ENCODE peak calls at places on chromosomes 3 and 15, in five cellular contexts. S is left lung, B is substantia nigra, F is IMR-90, U is heart left ventricle. J is an unnamed sample.
A peak's percentile ranks its signal among the peaks of the same experiment; 100 is the strongest.

GRCh38 chr3:62139957-62140356 is 233.4 kb downstream of the FEZF2 start:
- DNase-seq in U (no peak), S (no peak), B (no peak), F (peak; percentile 28), J (no peak)

GRCh38 chr15:31236184-31237041 is 90.2 kb upstream of the KLF13 start:
- DNase-seq in F (peak; percentile 94), B (peak; percentile 62), S (peak; percentile 84), U (peak; percentile 89), J (peak; percentile 18)

GRCh38 chr3:194931366-194931765 is 245.7 kb downstream of the FAM43A start:
- DNase-seq in S (no peak), B (no peak), F (no peak), U (no peak), J (no peak)

GRCh38 chr3:47533481-47533880 is 20.0 kb upstream of the ELP6 start:
- DNase-seq in B (no peak), S (no peak), F (no peak), U (no peak), J (no peak)

GRCh38 chr3:16084887-16085286 is 89.6 kb upstream of the GALNT15 start:
- DNase-seq in B (no peak), U (no peak), S (no peak), F (peak; percentile 70), J (no peak)

GRCh38 chr15:94000603-94001002 is 230.8 kb upstream of the MCTP2 start:
- DNase-seq in U (peak; percentile 27), F (no peak), S (no peak), B (no peak), J (no peak)

GRCh38 chr3:170418422-170419300 is at the start of gene CLDN11:
- DNase-seq in U (peak; percentile 51), S (no peak), F (peak; percentile 75), B (peak; percentile 84), J (peak; percentile 45)

GRCh38 chr15:90519688-90520087 is 10.0 kb upstream of the CRTC3 start:
- DNase-seq in S (no peak), B (no peak), F (peak; percentile 84), U (no peak), J (no peak)

GRCh38 chr3:7585052-7585451 is 724.1 kb downstream of the GRM7 start:
- DNase-seq in S (no peak), F (no peak), B (no peak), U (no peak), J (no peak)

GRCh38 chr15:81184188-81184587 is 12.5 kb upstream of the IL16 start:
- DNase-seq in U (peak; percentile 43), B (no peak), F (peak; percentile 41), S (no peak), J (no peak)

GRCh38 chr15:90665288-90666134 is 51.6 kb upstream of the BLM start:
- DNase-seq in S (peak; percentile 78), U (peak; percentile 80), F (peak; percentile 58), B (no peak), J (peak; percentile 13)

GRCh38 chr3:40192628-40193027 is 116.9 kb upstream of the EIF1B start:
- DNase-seq in F (no peak), U (no peak), S (no peak), B (no peak), J (no peak)

GRCh38 chr3:168968611-168969010 is 694.9 kb downstream of the MECOM start:
- DNase-seq in U (no peak), F (no peak), S (no peak), B (no peak), J (no peak)

GRCh38 chr15:41258706-41259471 is 27.8 kb downstream of the CHP1 start:
- DNase-seq in U (no peak), B (no peak), S (no peak), F (peak; percentile 77), J (no peak)

GRCh38 chr3:23961064-23961463 is 16.0 kb downstream of the NR1D2 start:
- DNase-seq in B (no peak), S (no peak), F (peak; percentile 50), U (no peak), J (no peak)
- H3K27ac ChIP-seq in B (no peak overlapping the region), S (no peak overlapping the region), F (no peak overlapping the region), U (no peak overlapping the region), J (no peak overlapping the region)

DNA sequence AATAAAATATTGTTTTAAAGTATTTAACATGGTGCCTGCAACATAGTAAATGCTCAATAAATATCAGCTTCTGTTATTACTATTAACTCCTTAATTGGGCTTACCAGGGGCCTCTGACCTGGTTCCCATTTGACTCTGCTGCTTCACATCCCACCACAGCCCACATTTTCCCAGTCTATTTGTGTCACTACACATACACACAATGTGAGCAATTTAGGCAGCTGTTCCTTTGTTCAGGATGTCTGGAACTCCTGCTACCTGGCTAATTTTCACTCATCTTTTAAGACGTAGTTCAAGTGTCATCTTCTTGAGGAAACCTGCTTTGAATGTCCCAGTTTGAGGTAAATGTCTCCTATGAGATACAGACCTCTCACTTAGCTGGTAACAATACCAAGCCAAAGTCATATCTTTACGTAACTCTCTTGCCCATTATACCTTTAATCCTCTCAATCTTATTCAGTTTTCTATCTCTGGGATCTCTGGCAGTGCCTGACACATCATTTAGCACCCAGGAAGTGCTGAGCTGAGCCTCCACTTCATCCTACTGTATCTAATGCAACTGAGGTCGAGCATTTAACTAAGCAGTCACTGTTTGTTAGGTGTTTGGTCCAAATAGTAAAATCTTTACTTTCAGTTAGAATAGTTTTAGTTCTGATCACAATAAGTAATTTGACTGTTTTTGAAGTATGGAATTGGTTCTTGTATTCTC is 4.5 kb downstream of the TGFBR2 start:
- DNase-seq in F (no peak), U (no peak), S (no peak), B (no peak), J (no peak)
- H3K27ac ChIP-seq in F (no peak overlapping the region), U (peak overlapping the region; percentile 100), S (peak overlapping the region; percentile 100), B (no peak overlapping the region), J (no peak overlapping the region)

GRCh38 chr3:152308475-152308844 is 39.7 kb downstream of the MBNL1 start:
- DNase-seq in U (no peak), F (no peak), S (no peak), B (no peak), J (no peak)
- H3K27ac ChIP-seq in U (peak overlapping the region; percentile 57), F (no peak overlapping the region), S (peak overlapping the region; percentile 58), B (no peak overlapping the region), J (no peak overlapping the region)

DNA sequence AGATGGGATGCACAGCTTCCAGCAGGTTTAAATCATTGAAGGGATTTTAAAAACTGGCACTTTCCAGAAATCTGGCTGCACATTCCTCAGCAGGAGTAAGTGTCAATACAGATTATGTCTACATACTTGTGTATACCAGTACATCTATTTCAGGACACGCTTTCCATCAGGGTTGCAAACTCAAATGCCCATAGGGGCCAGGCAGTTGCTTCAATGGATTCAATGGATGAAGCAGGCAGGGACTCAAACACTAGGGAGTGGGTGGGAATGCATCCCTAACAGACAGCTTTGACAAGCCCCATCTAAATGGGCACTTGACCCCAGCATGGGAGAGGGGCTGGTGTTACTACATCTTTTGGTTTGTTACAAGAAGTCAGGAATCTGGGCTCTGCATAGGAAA is 136.8 kb downstream of the FOXP1 start:
- DNase-seq in F (no peak), S (no peak), U (no peak), B (no peak), J (no peak)
- H3K27ac ChIP-seq in F (no peak overlapping the region), S (peak overlapping the region; percentile 90), U (peak overlapping the region; percentile 92), B (no peak overlapping the region), J (no peak overlapping the region)